ENCODE peak calls at places on chromosomes 6 and 20, in eight cellular contexts. P is stimulated activated CD4-positive, alpha-beta T cell treated with anti-CD3 and anti-CD28 coated beads, Interleukin-4, amount 100 ng/mL, for 48 hours; B is colonic mucosa; F is kidney; U is HFF-Myc; Q is NCI-H1436; I is NCI-H1417; E is H1. V is an unnamed sample.

GRCh38 chr6:110518281-110518623 is 41.8 kb upstream of the SLC22A16 start:
- DNase-seq in F (no peak), P (no peak), U (no peak), Q (no peak), B (no peak), I (no peak), E (no peak), V (peak)

GRCh38 chr20:37559312-37560027 is 31.8 kb upstream of the BLCAP start:
- DNase-seq in U (no peak), Q (no peak), E (no peak), B (no peak), I (no peak), F (no peak), P (no peak), V (no peak)

GRCh38 chr20:16530201-16530681 is 43.0 kb downstream of the KIF16B start:
- DNase-seq in F (no peak), P (no peak), E (no peak), B (peak), U (no peak), I (no peak), Q (no peak), V (no peak)

GRCh38 chr6:112017169-112017568 is 36.7 kb upstream of the CCN6 start:
- DNase-seq in F (no peak), Q (no peak), I (no peak), E (no peak), U (no peak), P (peak), B (no peak), V (no peak)

GRCh38 chr20:63226020-63226943 is 9.4 kb upstream of the BIRC7 start:
- DNase-seq in E (no peak), Q (no peak), P (no peak), U (no peak), F (peak), B (no peak), I (no peak), V (no peak)

GRCh38 chr20:33524261-33524660 is 34.4 kb downstream of the CBFA2T2 start:
- DNase-seq in P (no peak), B (no peak), E (no peak), F (no peak), Q (no peak), I (no peak), U (no peak), V (no peak)

GRCh38 chr6:166511316-166511715 is 75.2 kb downstream of the RAMACL start:
- DNase-seq in B (no peak), U (no peak), Q (peak), I (no peak), F (no peak), P (no peak), E (no peak), V (no peak)

GRCh38 chr20:3563548-3564177 is 92.8 kb downstream of the ATRN start:
- DNase-seq in B (peak), I (peak), U (peak), E (no peak), Q (peak), F (no peak), P (no peak), V (peak)

GRCh38 chr6:158630944-158631616 is 13.5 kb downstream of the DYNLT1 start:
- DNase-seq in Q (no peak), F (peak), B (peak), I (no peak), P (no peak), E (no peak), U (no peak), V (no peak)

GRCh38 chr6:93418448-93419303 is 683 bp downstream of the EPHA7 start:
- DNase-seq in I (peak), B (peak), E (peak), P (no peak), U (no peak), Q (peak), F (peak), V (no peak)

GRCh38 chr6:168968228-168968627 is 285.4 kb downstream of the THBS2 start:
- DNase-seq in B (peak), E (no peak), U (peak), F (peak), I (peak), P (no peak), Q (no peak), V (no peak)

GRCh38 chr6:50925548-50925947 is 106.9 kb downstream of the TFAP2B start:
- DNase-seq in B (no peak), F (no peak), Q (no peak), I (no peak), P (no peak), U (no peak), E (no peak), V (no peak)

GRCh38 chr6:69957990-69958559 is 91.7 kb downstream of the COL19A1 start:
- DNase-seq in E (no peak), F (no peak), I (no peak), B (no peak), P (no peak), Q (no peak), U (no peak), V (no peak)

GRCh38 chr6:110828396-110828795 is 13.1 kb upstream of the CDK19 start:
- DNase-seq in F (no peak), E (no peak), I (no peak), Q (no peak), P (no peak), U (no peak), B (no peak), V (no peak)

GRCh38 chr20:50572922-50573777 is 63.0 kb downstream of the PTPN1 start:
- DNase-seq in P (no peak), B (no peak), U (no peak), Q (no peak), E (no peak), I (peak), F (no peak), V (no peak)

GRCh38 chr6:134111062-134111677 is 58.7 kb upstream of the SLC2A12 start:
- DNase-seq in B (peak), U (peak), P (peak), I (peak), F (no peak), Q (peak), E (no peak), V (peak)

GRCh38 chr6:105097288-105097687 is 82.5 kb downstream of the POPDC3 start:
- DNase-seq in B (peak), P (no peak), U (no peak), E (no peak), F (peak), Q (no peak), I (no peak), V (no peak)

GRCh38 chr6:151493495-151494234 is at the start of gene CCDC170:
- DNase-seq in Q (no peak), P (no peak), I (peak), F (peak), E (peak), U (no peak), B (peak), V (no peak)

GRCh38 chr6:31952140-31952805 is 6.4 kb downstream of the CFB start:
- DNase-seq in P (no peak), E (peak), I (peak), U (no peak), Q (peak), F (peak), B (peak), V (peak)